ENCODE peak calls at places on chromosomes 11 and 22, in nine cellular contexts. U is effector CD4-positive, alpha-beta T cell; F is H54; J is KG1; G is endothelial cell; S is fibroblast of lung; K is T-helper 9 cell; D is activated T-cell treated with anti-CD3 and anti-CD28 coated beads, Interleukin-2, amount 50 U/mL, for 72 hours; C is neural progenitor cell. I is an unnamed sample.
A peak's percentile ranks its signal among the peaks of the same experiment; 100 is the strongest.

GRCh38 chr22:30717331-30717921 is 22.8 kb downstream of the OSBP2 start:
- DNase-seq in U (no peak), F (peak; percentile 21), J (no peak), G (no peak), S (peak; percentile 86), K (no peak), D (peak; percentile 23), C (no peak), I (no peak)

GRCh38 chr22:48368975-48369525 is 1458.6 kb downstream of the BRD1 start:
- DNase-seq in U (no peak), F (no peak), J (no peak), G (no peak), S (no peak), K (no peak), D (no peak), C (no peak), I (no peak)

GRCh38 chr11:70319694-70320093 is 49.2 kb downstream of the PPFIA1 start:
- DNase-seq in U (no peak), F (no peak), J (no peak), G (no peak), S (no peak), K (no peak), D (no peak), C (peak; percentile 37), I (no peak)

GRCh38 chr22:39705386-39705785 is 134.8 kb downstream of the CACNA1I start:
- DNase-seq in U (no peak), F (no peak), J (no peak), G (no peak), S (no peak), K (no peak), D (no peak), C (no peak), I (no peak)

GRCh38 chr11:96254087-96254486 is 88.9 kb downstream of the MAML2 start:
- DNase-seq in U (no peak), F (no peak), J (peak; percentile 64), G (peak; percentile 30), S (peak; percentile 90), K (no peak), D (no peak), C (no peak), I (no peak)

GRCh38 chr22:37062366-37062655 is 10.8 kb downstream of the KCTD17 start:
- DNase-seq in U (no peak), F (no peak), J (no peak), G (no peak), S (no peak), K (no peak), D (no peak), C (no peak), I (no peak)

GRCh38 chr22:42286205-42286604 is 15.8 kb upstream of the TCF20 start:
- DNase-seq in U (peak; percentile 34), F (no peak), J (no peak), G (no peak), S (no peak), K (no peak), D (no peak), C (no peak), I (no peak)

GRCh38 chr22:33537059-33537458 is 383.2 kb downstream of the LARGE1 start:
- DNase-seq in U (no peak), F (no peak), J (no peak), G (no peak), S (no peak), K (no peak), D (no peak), C (no peak), I (no peak)

GRCh38 chr11:122951231-122951630 is 30.4 kb downstream of the BSX start:
- DNase-seq in U (no peak), F (no peak), J (no peak), G (no peak), S (no peak), K (no peak), D (no peak), C (peak; percentile 72), I (no peak)

GRCh38 chr22:43849731-43850130 is 12.6 kb downstream of the SULT4A1 start:
- DNase-seq in U (no peak), F (no peak), J (no peak), G (no peak), S (no peak), K (no peak), D (no peak), C (no peak), I (no peak)

GRCh38 chr11:11456896-11457295 is 103.8 kb upstream of the CSNK2A3 start:
- DNase-seq in U (no peak), F (no peak), J (no peak), G (no peak), S (no peak), K (no peak), D (no peak), C (no peak), I (no peak)

GRCh38 chr22:29079218-29079901 is 6.5 kb downstream of the KREMEN1 start:
- DNase-seq in U (no peak), F (no peak), J (no peak), G (no peak), S (peak; percentile 36), K (no peak), D (no peak), C (no peak), I (no peak)

GRCh38 chr11:11916981-11917399 is 75.2 kb downstream of the USP47 start:
- DNase-seq in U (no peak), F (no peak), J (no peak), G (no peak), S (peak; percentile 95), K (no peak), D (no peak), C (peak; percentile 4), I (no peak)

GRCh38 chr11:32312865-32313403 is 122.4 kb downstream of the WT1 start:
- DNase-seq in U (no peak), F (peak; percentile 66), J (peak; percentile 17), G (peak; percentile 27), S (peak; percentile 50), K (no peak), D (peak; percentile 52), C (peak; percentile 55), I (no peak)

I was measured in effector CD8-positive, alpha-beta T cell.